ENCODE peak calls at places on chromosome 4, in six cellular contexts. A is left ventricle myocardium inferior; W is effector memory CD4-positive, alpha-beta T cell; L is foreskin fibroblast; F is transverse colon; I is H1. K is an unnamed sample.

GRCh38 chr4:105651879-105652640 is 56.4 kb downstream of the INTS12 start:
- DNase-seq in A (no peak), W (no peak), L (no peak), F (no peak), I (no peak), K (no peak)

GRCh38 chr4:41129936-41130440 is 84.4 kb downstream of the APBB2 start:
- DNase-seq in A (no peak), W (no peak), L (no peak), F (no peak), I (no peak), K (no peak)

GRCh38 chr4:84503495-84504437 is 4.7 kb upstream of the NKX6-1 start:
- DNase-seq in A (no peak), W (no peak), L (peak; percentile 56), F (no peak), I (no peak), K (no peak)

GRCh38 chr4:5157721-5158390 is 106.6 kb downstream of the STK32B start:
- DNase-seq in A (no peak), W (no peak), L (no peak), F (no peak), I (no peak), K (no peak)

GRCh38 chr4:6224725-6225124 is 24.4 kb upstream of the JAKMIP1 start:
- DNase-seq in A (no peak), W (no peak), L (no peak), F (no peak), I (no peak), K (no peak)

GRCh38 chr4:137032242-137032641 is 500.1 kb downstream of the PCDH18 start:
- DNase-seq in A (no peak), W (no peak), L (no peak), F (no peak), I (no peak), K (no peak)

GRCh38 chr4:687975-688694 is 816 bp downstream of the SLC49A3 start:
- DNase-seq in A (no peak), W (no peak), L (no peak), F (no peak), I (no peak), K (peak; percentile 49)

GRCh38 chr4:73606465-73606974 is 13.7 kb downstream of the RASSF6 start:
- DNase-seq in A (no peak), W (no peak), L (no peak), F (no peak), I (no peak), K (no peak)

GRCh38 chr4:141913928-141914327 is 277.5 kb downstream of the IL15 start:
- DNase-seq in A (no peak), W (no peak), L (no peak), F (no peak), I (no peak), K (no peak)

GRCh38 chr4:56276547-56276946 is 110.7 kb downstream of the AASDH start:
- DNase-seq in A (no peak), W (no peak), L (no peak), F (no peak), I (no peak), K (no peak)

GRCh38 chr4:158099686-158100085 is 73.1 kb downstream of the GASK1B start:
- DNase-seq in A (no peak), W (no peak), L (no peak), F (no peak), I (no peak), K (no peak)

GRCh38 chr4:48262926-48263325 is 6.7 kb downstream of the TEC start:
- DNase-seq in A (no peak), W (no peak), L (peak; percentile 60), F (no peak), I (no peak), K (no peak)

GRCh38 chr4:8594097-8595038 is 1.8 kb downstream of the CPZ start:
- DNase-seq in A (no peak), W (no peak), L (peak; percentile 62), F (peak; percentile 47), I (no peak), K (peak; percentile 58)

GRCh38 chr4:107977966-107978705 is 11.6 kb upstream of the HADH start:
- DNase-seq in A (no peak), W (no peak), L (no peak), F (no peak), I (no peak), K (no peak)

GRCh38 chr4:1635452-1635851 is 48.7 kb downstream of the FAM53A start:
- DNase-seq in A (no peak), W (no peak), L (no peak), F (no peak), I (no peak), K (no peak)

GRCh38 chr4:14529653-14530052 is 472.6 kb upstream of the CPEB2 start:
- DNase-seq in A (no peak), W (no peak), L (no peak), F (no peak), I (peak; percentile 10), K (no peak)

GRCh38 chr4:90226734-90227133 is 99.5 kb downstream of the CCSER1 start:
- DNase-seq in A (no peak), W (no peak), L (no peak), F (no peak), I (no peak), K (no peak)

GRCh38 chr4:119039160-119039559 is 96.5 kb upstream of the MYOZ2 start:
- DNase-seq in A (no peak), W (no peak), L (no peak), F (no peak), I (no peak), K (no peak)

GRCh38 chr4:119037709-119038463 is 97.7 kb upstream of the MYOZ2 start:
- DNase-seq in A (no peak), W (no peak), L (no peak), F (no peak), I (no peak), K (no peak)

GRCh38 chr4:119040261-119040660 is 95.4 kb upstream of the MYOZ2 start:
- DNase-seq in A (no peak), W (no peak), L (no peak), F (no peak), I (no peak), K (no peak)

GRCh38 chr4:119039779-119040178 is 95.9 kb upstream of the MYOZ2 start:
- DNase-seq in A (no peak), W (no peak), L (no peak), F (no peak), I (no peak), K (no peak)

DNA sequence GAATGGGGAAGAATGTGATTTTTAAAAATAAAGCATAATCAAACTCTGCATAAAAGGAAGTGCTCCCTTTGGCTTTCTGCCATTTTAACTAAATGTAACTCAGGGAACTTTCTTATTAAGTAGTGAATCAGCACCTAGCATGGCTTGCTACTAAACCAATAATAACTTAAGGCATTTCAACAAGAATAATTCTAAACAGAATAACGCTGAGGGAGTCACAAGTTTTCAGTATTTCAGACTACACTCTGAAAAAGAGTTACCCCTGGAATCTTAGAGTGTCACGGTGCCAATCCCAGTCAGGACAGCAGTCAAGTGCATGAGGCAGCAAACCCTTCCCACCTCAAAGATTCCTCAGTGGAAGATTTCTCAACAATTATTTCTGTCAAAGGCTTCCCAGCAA is 97.2 kb upstream of the MYOZ2 start:
- DNase-seq in A (no peak), W (no peak), L (no peak), F (no peak), I (no peak), K (no peak)
- H3K4me3 ChIP-seq in A (no peak overlapping the region), W (no peak overlapping the region), L (no peak overlapping the region), F (no peak overlapping the region), I (no peak overlapping the region), K (no peak overlapping the region)

GRCh38 chr4:77157859-77158486 is 966 bp downstream of the CCNG2 start:
- DNase-seq in A (peak; percentile 88), W (peak; percentile 60), L (peak; percentile 84), F (peak; percentile 87), I (peak; percentile 72), K (peak; percentile 85)

GRCh38 chr4:77158487-77158861 is 1.5 kb downstream of the CCNG2 start:
- DNase-seq in A (no peak), W (no peak), L (no peak), F (no peak), I (no peak), K (no peak)

GRCh38 chr4:77156533-77156911 is 485 bp upstream of the CCNG2 start:
- DNase-seq in A (peak; percentile 92), W (peak; percentile 96), L (peak; percentile 99), F (peak; percentile 96), I (peak; percentile 99), K (peak; percentile 95)

GRCh38 chr4:77156912-77157858 is at the start of gene CCNG2:
- DNase-seq in A (peak; percentile 85), W (peak; percentile 78), L (peak; percentile 90), F (peak; percentile 88), I (peak; percentile 84), K (peak; percentile 84)

GRCh38 chr4:77159798-77160197 is 2.8 kb downstream of the CCNG2 start:
- DNase-seq in A (no peak), W (no peak), L (no peak), F (no peak), I (no peak), K (no peak)
- H3K4me3 ChIP-seq in A (no peak overlapping the region), W (no peak overlapping the region), L (peak overlapping the region; percentile 93), F (no peak overlapping the region), I (no peak overlapping the region), K (no peak overlapping the region)

GRCh38 chr4:54056360-54056759 is 8.0 kb downstream of the CHIC2 start:
- DNase-seq in A (no peak), W (no peak), L (no peak), F (no peak), I (no peak), K (no peak)

GRCh38 chr4:54054501-54054900 is 9.9 kb downstream of the CHIC2 start:
- DNase-seq in A (no peak), W (no peak), L (no peak), F (no peak), I (no peak), K (no peak)

GRCh38 chr4:54058171-54058570 is 6.2 kb downstream of the CHIC2 start:
- DNase-seq in A (no peak), W (no peak), L (no peak), F (no peak), I (no peak), K (no peak)

GRCh38 chr4:54050214-54050904 is 14.0 kb downstream of the CHIC2 start:
- DNase-seq in A (no peak), W (no peak), L (no peak), F (no peak), I (no peak), K (no peak)

DNA sequence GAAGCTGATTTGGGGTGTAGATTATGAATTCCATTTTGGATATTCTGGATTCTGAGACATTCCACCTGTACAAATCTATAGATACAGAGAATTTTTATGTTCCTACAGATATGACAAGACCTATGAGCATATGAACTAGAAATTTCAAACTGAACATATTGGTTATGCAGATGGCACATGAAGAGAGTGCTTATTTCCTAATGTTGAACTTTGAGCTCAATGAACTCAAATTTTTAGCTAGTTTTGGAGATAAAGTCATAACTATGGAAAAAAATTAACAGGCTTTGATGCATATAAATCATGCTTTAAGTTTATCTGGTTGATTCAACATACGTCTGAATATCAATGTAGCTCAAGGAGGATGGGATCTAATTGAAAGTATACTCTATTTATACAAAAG is 8.9 kb downstream of the CHIC2 start:
- DNase-seq in A (no peak), W (no peak), L (no peak), F (no peak), I (no peak), K (no peak)
- H3K4me3 ChIP-seq in A (no peak overlapping the region), W (no peak overlapping the region), L (no peak overlapping the region), F (no peak overlapping the region), I (no peak overlapping the region), K (no peak overlapping the region)

GRCh38 chr4:174983128-174983750 is 65.1 kb downstream of the ADAM29 start:
- DNase-seq in A (no peak), W (no peak), L (no peak), F (no peak), I (no peak), K (no peak)
- H3K4me3 ChIP-seq in A (no peak overlapping the region), W (no peak overlapping the region), L (no peak overlapping the region), F (no peak overlapping the region), I (no peak overlapping the region), K (no peak overlapping the region)